ENCODE peak calls at places on chromosomes 13 and 19, in ten cellular contexts. R is GM23338; W is RWPE1; T is lung; D is neuronal stem cell; B is naive thymus-derived CD4-positive, alpha-beta T cell; U is dorsolateral prefrontal cortex; G is mammary epithelial cell; E is body of pancreas; F is endothelial cell of umbilical vein. C is an unnamed sample.

GRCh38 chr13:102718746-102719145 is 23.9 kb upstream of the METTL21C start:
- DNase-seq in B (no peak), F (no peak), D (no peak), U (no peak), T (no peak), R (no peak), G (no peak), E (no peak), W (no peak), C (no peak)

GRCh38 chr19:18119243-18120105 is 21.9 kb downstream of the MAST3 start:
- DNase-seq in T (no peak), W (no peak), B (peak), D (no peak), U (peak), E (no peak), R (peak), F (no peak), G (peak), C (no peak)

GRCh38 chr19:43470288-43470687 is 4.9 kb upstream of the LYPD3 start:
- DNase-seq in T (no peak), G (peak), B (no peak), R (peak), U (no peak), F (no peak), W (no peak), E (no peak), D (no peak), C (peak)

GRCh38 chr19:52527954-52528326 is 472 bp downstream of the ZNF808 start:
- DNase-seq in D (no peak), W (no peak), T (no peak), U (peak), G (no peak), F (no peak), E (no peak), B (no peak), R (peak), C (no peak)

GRCh38 chr13:113820813-113821651 is 42.8 kb downstream of the GAS6 start:
- DNase-seq in R (no peak), T (peak), G (peak), D (no peak), B (no peak), E (peak), F (peak), U (peak), W (peak), C (peak)

GRCh38 chr13:52983836-52984235 is 44.8 kb upstream of the OLFM4 start:
- DNase-seq in R (no peak), B (no peak), W (no peak), U (no peak), D (no peak), G (no peak), F (no peak), E (no peak), T (no peak), C (no peak)

GRCh38 chr13:25738342-25738771 is 313.5 kb downstream of the SHISA2 start:
- DNase-seq in U (no peak), G (peak), W (no peak), D (no peak), T (no peak), E (peak), B (no peak), R (no peak), F (peak), C (no peak)

GRCh38 chr19:16654151-16654550 is 5.8 kb downstream of the SMIM7 start:
- DNase-seq in D (no peak), E (no peak), B (no peak), G (no peak), U (no peak), T (no peak), F (no peak), W (peak), R (peak), C (no peak)

GRCh38 chr13:20197361-20197834 is 4.7 kb upstream of the GJB2 start:
- DNase-seq in U (no peak), F (peak), R (peak), B (no peak), G (peak), D (peak), E (no peak), T (no peak), W (peak), C (no peak)

GRCh38 chr19:58325623-58326022 is 1.2 kb upstream of the ZSCAN22 start:
- DNase-seq in U (no peak), F (no peak), B (no peak), D (no peak), E (no peak), W (no peak), T (no peak), G (peak), R (no peak), C (peak)

GRCh38 chr13:113448885-113449692 is 4.2 kb downstream of the ADPRHL1 start:
- DNase-seq in T (peak), B (no peak), R (no peak), G (no peak), D (no peak), U (no peak), W (peak), F (no peak), E (peak), C (peak)

GRCh38 chr13:97307882-97308624 is 85.9 kb downstream of the MBNL2 start:
- DNase-seq in E (peak), R (peak), W (peak), F (peak), G (peak), B (no peak), D (peak), T (no peak), U (peak), C (no peak)

GRCh38 chr13:31394491-31394890 is 194.7 kb downstream of the B3GLCT start:
- DNase-seq in E (no peak), R (no peak), G (peak), F (no peak), D (no peak), T (no peak), W (no peak), B (no peak), U (no peak), C (no peak)

GRCh38 chr19:38223617-38224013 is 407 bp downstream of the DPF1 start:
- DNase-seq in D (no peak), R (no peak), B (no peak), U (no peak), G (no peak), T (no peak), E (no peak), F (no peak), W (no peak), C (no peak)

GRCh38 chr13:63741029-63741813 is 2325.6 kb upstream of the PCDH20 start:
- DNase-seq in D (no peak), U (no peak), W (no peak), R (no peak), G (no peak), T (no peak), F (no peak), E (no peak), B (no peak), C (no peak)

GRCh38 chr19:51094696-51095279 is 12.1 kb upstream of the KLK14 start:
- DNase-seq in T (no peak), R (peak), D (peak), B (peak), F (peak), E (peak), W (peak), U (no peak), G (no peak), C (no peak)

GRCh38 chr19:10222201-10222890 is 8.8 kb downstream of the S1PR2 start:
- DNase-seq in E (no peak), R (no peak), G (no peak), D (no peak), B (no peak), F (no peak), T (no peak), W (no peak), U (no peak), C (no peak)

GRCh38 chr19:6480843-6481415 is 658 bp downstream of the DENND1C start:
- DNase-seq in R (no peak), B (no peak), G (no peak), T (no peak), U (no peak), W (no peak), D (no peak), F (no peak), E (no peak), C (no peak)

GRCh38 chr19:55643733-55644116 is 276 bp downstream of the ZNF581 start:
- DNase-seq in T (no peak), F (no peak), R (no peak), G (no peak), D (no peak), W (no peak), U (no peak), B (no peak), E (no peak), C (no peak)

GRCh38 chr19:18053571-18054219 is 33.0 kb downstream of the IL12RB1 start:
- DNase-seq in F (no peak), G (no peak), E (no peak), W (no peak), B (no peak), U (no peak), R (no peak), D (no peak), T (no peak), C (no peak)

GRCh38 chr13:53010374-53011105 is 18.1 kb upstream of the OLFM4 start:
- DNase-seq in D (no peak), F (no peak), T (no peak), G (peak), R (no peak), B (no peak), U (no peak), E (peak), W (peak), C (peak)

GRCh38 chr19:50025022-50025793 is at the start of gene VRK3:
- DNase-seq in G (peak), T (peak), B (peak), U (peak), R (peak), E (peak), F (peak), W (peak), D (peak), C (peak)

GRCh38 chr19:50025794-50026549 is at the start of gene ZNF473:
- DNase-seq in D (no peak), F (no peak), R (peak), U (peak), W (peak), B (peak), T (peak), E (peak), G (peak), C (peak)

GRCh38 chr19:50030225-50030624 is 4.4 kb downstream of the ZNF473 start:
- DNase-seq in E (no peak), T (no peak), D (no peak), R (no peak), U (no peak), G (no peak), B (no peak), W (no peak), F (no peak), C (no peak)

GRCh38 chr19:50024719-50025021 is 502 bp downstream of the VRK3 start:
- DNase-seq in G (no peak), D (no peak), F (no peak), U (no peak), E (no peak), T (no peak), W (no peak), R (no peak), B (no peak), C (no peak)

GRCh38 chr19:50026550-50026906 is 723 bp downstream of the ZNF473 start:
- DNase-seq in W (no peak), D (no peak), U (no peak), E (no peak), F (no peak), T (no peak), R (no peak), B (no peak), G (no peak), C (no peak)
- H3K27ac ChIP-seq in W (peak), D (no peak), U (no peak), E (no peak), F (no peak), T (no peak), R (no peak), B (peak), G (no peak), C (no peak)

DNA sequence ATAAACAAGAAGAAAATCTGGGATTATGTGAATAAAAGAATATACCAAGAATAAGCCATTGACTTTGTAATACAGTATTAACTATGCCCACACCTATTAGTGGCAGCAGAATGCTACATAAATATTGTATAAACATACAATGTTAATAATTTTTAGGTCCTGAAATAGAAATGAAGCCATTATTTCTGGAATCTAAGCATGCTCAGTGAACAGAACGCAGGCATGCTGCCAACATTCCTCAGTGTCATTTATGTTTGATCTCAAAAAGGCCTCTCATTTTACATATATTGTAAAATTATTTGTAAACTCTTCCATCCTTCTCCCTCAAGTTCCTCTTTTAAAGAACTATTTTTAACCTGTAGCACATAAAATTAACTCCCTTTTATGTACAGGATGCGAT is 118.9 kb downstream of the VWA8 start:
- DNase-seq in D (no peak), B (no peak), W (no peak), F (peak), R (no peak), U (no peak), G (no peak), E (no peak), T (no peak), C (no peak)
- H3K27ac ChIP-seq in D (no peak), B (no peak), W (no peak), F (no peak), R (no peak), U (no peak), G (no peak), E (no peak), T (no peak), C (no peak)

DNA sequence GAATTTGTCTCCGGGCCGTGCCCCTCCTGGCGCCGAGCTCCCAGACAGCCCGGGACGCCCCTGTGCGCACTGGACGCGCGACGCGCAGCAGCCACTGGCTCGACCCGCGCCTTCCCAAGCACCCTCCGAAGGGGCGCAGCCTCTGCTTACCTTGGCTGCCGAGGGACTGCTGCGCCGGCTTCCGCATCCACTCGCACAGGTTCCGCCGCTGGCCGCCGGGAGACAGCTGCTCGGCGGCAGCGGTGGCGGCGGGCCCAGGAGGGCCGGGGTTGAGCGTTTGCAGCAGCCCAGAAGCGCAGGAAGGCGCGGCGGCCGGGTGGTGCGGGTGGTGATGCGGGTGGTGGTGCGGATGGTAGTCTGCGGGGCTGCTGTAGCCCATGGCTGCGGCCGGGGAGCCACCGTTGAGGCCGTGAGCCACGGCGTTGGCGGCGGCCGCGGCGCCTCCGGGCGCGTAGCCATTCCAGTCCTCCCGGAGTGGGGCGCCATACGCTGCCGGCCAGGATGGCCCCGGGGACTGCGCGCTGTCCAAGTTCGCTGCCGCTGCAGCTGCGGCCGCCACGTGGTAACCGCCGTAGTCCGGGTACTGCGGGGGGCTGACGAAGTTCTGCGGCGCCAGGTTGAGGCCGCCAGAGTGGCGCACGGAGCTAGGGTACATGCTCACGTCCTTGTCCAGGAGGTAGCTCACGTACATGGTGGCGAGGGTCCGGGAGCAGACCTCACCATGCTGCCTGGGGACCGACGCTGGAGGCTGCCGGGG is 621 bp downstream of the CDX2 start:
- DNase-seq in G (peak), B (no peak), W (no peak), F (no peak), E (peak), T (no peak), D (no peak), U (no peak), R (peak), C (no peak)
- H3K27ac ChIP-seq in G (no peak), B (no peak), W (no peak), F (no peak), E (peak), T (no peak), D (no peak), U (no peak), R (no peak), C (no peak)

GRCh38 chr19:3049089-3049488 is 13.2 kb downstream of the TLE5 start:
- DNase-seq in G (no peak), E (no peak), F (no peak), T (no peak), W (no peak), R (no peak), B (no peak), U (no peak), D (no peak), C (no peak)

GRCh38 chr19:3047307-3048189 is 14.7 kb downstream of the TLE5 start:
- DNase-seq in E (peak), W (peak), F (peak), B (peak), D (peak), T (peak), R (peak), G (peak), U (peak), C (no peak)

GRCh38 chr19:3045885-3046603 is 16.3 kb downstream of the TLE5 start:
- DNase-seq in G (no peak), D (no peak), T (no peak), B (no peak), U (no peak), R (peak), W (no peak), E (no peak), F (no peak), C (no peak)

GRCh38 chr19:3046621-3047306 is 15.5 kb downstream of the TLE5 start:
- DNase-seq in G (no peak), B (no peak), D (peak), T (no peak), U (no peak), W (no peak), F (no peak), E (peak), R (peak), C (no peak)

GRCh38 chr19:3048190-3048533 is 14.1 kb downstream of the TLE5 start:
- DNase-seq in G (no peak), R (no peak), U (no peak), E (no peak), B (no peak), T (no peak), D (no peak), F (no peak), W (no peak), C (no peak)
- H3K27ac ChIP-seq in G (no peak), R (no peak), U (peak), E (no peak), B (peak), T (no peak), D (no peak), F (no peak), W (peak), C (no peak)

DNA sequence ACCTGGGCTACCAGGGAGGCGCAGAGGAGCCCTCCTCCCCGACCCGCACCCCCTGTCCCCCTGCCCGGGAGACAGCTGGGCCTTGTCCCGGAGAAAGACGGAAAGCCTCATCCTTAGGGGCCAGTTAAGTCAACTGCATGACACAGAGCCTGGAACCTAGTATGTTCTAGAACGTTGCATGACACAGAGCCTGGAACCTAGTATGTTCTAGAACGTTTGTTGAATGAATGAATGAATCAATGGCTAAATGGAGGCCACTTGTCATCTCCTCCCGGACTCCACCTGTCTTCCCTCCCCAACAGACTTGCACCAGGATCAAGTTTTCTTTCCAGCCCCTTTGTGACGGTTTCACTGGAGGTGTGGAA is 706 bp downstream of the SERP2 start:
- DNase-seq in E (no peak), B (no peak), F (no peak), R (no peak), T (no peak), W (no peak), D (peak), U (no peak), G (no peak), C (no peak)
- H3K27ac ChIP-seq in E (peak), B (no peak), F (no peak), R (no peak), T (peak), W (no peak), D (no peak), U (peak), G (no peak), C (no peak)

GRCh38 chr13:48078251-48078656 is 16.6 kb downstream of the MED4 start:
- DNase-seq in R (peak), U (no peak), B (no peak), T (no peak), W (peak), F (peak), G (peak), D (no peak), E (no peak), C (no peak)
- H3K27ac ChIP-seq in R (no peak), U (no peak), B (no peak), T (no peak), W (no peak), F (no peak), G (no peak), D (no peak), E (no peak), C (no peak)

GRCh38 chr13:36769126-36769525 is 49.9 kb upstream of the RFXAP start:
- DNase-seq in U (no peak), T (no peak), B (no peak), G (no peak), F (no peak), D (no peak), R (no peak), E (no peak), W (no peak), C (no peak)
- H3K27ac ChIP-seq in U (no peak), T (no peak), B (no peak), G (no peak), F (no peak), D (no peak), R (no peak), E (no peak), W (no peak), C (no peak)

DNA sequence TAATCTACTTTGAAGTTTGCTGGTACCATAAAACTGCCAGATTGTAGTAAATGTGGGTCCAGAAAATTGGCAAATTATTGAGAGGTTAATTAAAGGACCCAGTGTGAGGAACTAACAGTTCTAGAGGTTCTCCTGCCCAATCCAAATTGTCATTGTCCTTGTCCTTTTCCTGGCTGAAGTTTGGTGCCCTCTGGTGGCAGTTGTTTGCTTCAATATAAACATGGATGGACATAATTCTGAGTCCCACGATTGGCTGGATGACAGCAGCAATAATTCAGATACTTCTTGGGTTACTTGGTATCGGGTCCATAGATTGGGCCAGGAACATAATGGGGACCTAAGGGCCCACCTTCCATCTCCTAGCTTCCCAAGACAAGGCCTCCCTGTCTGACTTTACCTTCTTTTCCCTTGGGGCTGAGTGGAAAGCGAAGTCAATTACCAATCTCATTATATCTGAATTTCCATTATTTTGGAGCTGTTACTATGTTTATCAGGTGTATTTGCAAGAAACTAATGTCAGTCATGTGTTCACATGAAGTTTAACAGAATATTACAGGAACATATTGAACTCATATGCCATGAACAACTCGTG is 33.8 kb upstream of the GARRE1 start:
- DNase-seq in R (peak), F (peak), E (peak), D (peak), T (peak), W (peak), U (peak), B (peak), G (peak), C (no peak)
- H3K27ac ChIP-seq in R (no peak), F (no peak), E (no peak), D (no peak), T (no peak), W (no peak), U (peak), B (no peak), G (no peak), C (no peak)

GRCh38 chr13:110248449-110249143 is 58.4 kb downstream of the COL4A1 start:
- DNase-seq in W (no peak), E (no peak), D (no peak), R (no peak), B (no peak), F (no peak), G (no peak), T (peak), U (no peak), C (no peak)
- H3K27ac ChIP-seq in W (no peak), E (peak), D (no peak), R (peak), B (no peak), F (peak), G (no peak), T (peak), U (peak), C (no peak)